ENCODE peak calls at places on chromosomes 2 and 18, in seven cellular contexts. One of them, this sample, is unnamed.

GRCh38 chr2:162938387-162938786 is 99.8 kb upstream of the KCNH7 start:
- DNase-seq in PC-9: no peak
- DNase-seq in lower lobe of right lung: no peak
- DNase-seq in body of pancreas: no peak
- DNase-seq in left lung: no peak
- DNase-seq in right lobe of liver: no peak
- DNase-seq in CD4-positive, CD25-positive, alpha-beta regulatory T cell: no peak
- DNase-seq in this sample: no peak

GRCh38 chr2:1219901-1220691 is 193.2 kb upstream of the TPO start:
- DNase-seq in PC-9: no peak
- DNase-seq in lower lobe of right lung: no peak
- DNase-seq in body of pancreas: no peak
- DNase-seq in left lung: no peak
- DNase-seq in right lobe of liver: no peak
- DNase-seq in CD4-positive, CD25-positive, alpha-beta regulatory T cell: no peak
- DNase-seq in this sample: no peak

GRCh38 chr2:144288428-144288827 is 231.5 kb downstream of the ZEB2 start:
- DNase-seq in PC-9: no peak
- DNase-seq in lower lobe of right lung: no peak
- DNase-seq in body of pancreas: no peak
- DNase-seq in left lung: no peak
- DNase-seq in right lobe of liver: no peak
- DNase-seq in CD4-positive, CD25-positive, alpha-beta regulatory T cell: no peak
- DNase-seq in this sample: no peak

GRCh38 chr18:74310411-74310810 is 5.2 kb upstream of the C18orf63 start:
- DNase-seq in PC-9: no peak
- DNase-seq in lower lobe of right lung: no peak
- DNase-seq in body of pancreas: peak
- DNase-seq in left lung: no peak
- DNase-seq in right lobe of liver: no peak
- DNase-seq in CD4-positive, CD25-positive, alpha-beta regulatory T cell: peak
- DNase-seq in this sample: peak

GRCh38 chr2:70116936-70117554 is 29.8 kb downstream of the PCBP1 start:
- DNase-seq in PC-9: no peak
- DNase-seq in lower lobe of right lung: no peak
- DNase-seq in body of pancreas: no peak
- DNase-seq in left lung: no peak
- DNase-seq in right lobe of liver: no peak
- DNase-seq in CD4-positive, CD25-positive, alpha-beta regulatory T cell: no peak
- DNase-seq in this sample: no peak

GRCh38 chr2:46410273-46411244 is 68.8 kb upstream of the TMEM247 start:
- DNase-seq in PC-9: no peak
- DNase-seq in lower lobe of right lung: peak
- DNase-seq in body of pancreas: no peak
- DNase-seq in left lung: no peak
- DNase-seq in right lobe of liver: peak
- DNase-seq in CD4-positive, CD25-positive, alpha-beta regulatory T cell: no peak
- DNase-seq in this sample: no peak

GRCh38 chr2:65273344-65273743 is 45.7 kb downstream of the ACTR2 start:
- DNase-seq in PC-9: no peak
- DNase-seq in lower lobe of right lung: no peak
- DNase-seq in body of pancreas: no peak
- DNase-seq in left lung: no peak
- DNase-seq in right lobe of liver: no peak
- DNase-seq in CD4-positive, CD25-positive, alpha-beta regulatory T cell: no peak
- DNase-seq in this sample: no peak

GRCh38 chr2:219486424-219486959 is 12.2 kb upstream of the GMPPA start:
- DNase-seq in PC-9: no peak
- DNase-seq in lower lobe of right lung: no peak
- DNase-seq in body of pancreas: no peak
- DNase-seq in left lung: no peak
- DNase-seq in right lobe of liver: no peak
- DNase-seq in CD4-positive, CD25-positive, alpha-beta regulatory T cell: no peak
- DNase-seq in this sample: no peak

GRCh38 chr18:78652001-78652545 is 327.5 kb upstream of the SALL3 start:
- DNase-seq in PC-9: no peak
- DNase-seq in lower lobe of right lung: no peak
- DNase-seq in body of pancreas: no peak
- DNase-seq in left lung: no peak
- DNase-seq in right lobe of liver: no peak
- DNase-seq in CD4-positive, CD25-positive, alpha-beta regulatory T cell: no peak
- DNase-seq in this sample: no peak

GRCh38 chr2:151178187-151178586 is 83.5 kb downstream of the RBM43 start:
- DNase-seq in PC-9: no peak
- DNase-seq in lower lobe of right lung: no peak
- DNase-seq in body of pancreas: no peak
- DNase-seq in left lung: no peak
- DNase-seq in right lobe of liver: no peak
- DNase-seq in CD4-positive, CD25-positive, alpha-beta regulatory T cell: no peak
- DNase-seq in this sample: no peak

GRCh38 chr2:157837851-157838441 is 38.2 kb downstream of the ACVR1 start:
- DNase-seq in PC-9: no peak
- DNase-seq in lower lobe of right lung: no peak
- DNase-seq in body of pancreas: peak
- DNase-seq in left lung: no peak
- DNase-seq in right lobe of liver: peak
- DNase-seq in CD4-positive, CD25-positive, alpha-beta regulatory T cell: no peak
- DNase-seq in this sample: no peak

GRCh38 chr2:15894459-15895144 is 45.7 kb upstream of the MYCN start:
- DNase-seq in PC-9: no peak
- DNase-seq in lower lobe of right lung: no peak
- DNase-seq in body of pancreas: no peak
- DNase-seq in left lung: no peak
- DNase-seq in right lobe of liver: no peak
- DNase-seq in CD4-positive, CD25-positive, alpha-beta regulatory T cell: no peak
- DNase-seq in this sample: no peak

GRCh38 chr2:147888665-147889064 is 43.8 kb downstream of the ACVR2A start:
- DNase-seq in PC-9: no peak
- DNase-seq in lower lobe of right lung: no peak
- DNase-seq in body of pancreas: no peak
- DNase-seq in left lung: no peak
- DNase-seq in right lobe of liver: no peak
- DNase-seq in CD4-positive, CD25-positive, alpha-beta regulatory T cell: no peak
- DNase-seq in this sample: no peak

GRCh38 chr2:110977388-110977787 is 143.3 kb upstream of the BCL2L11 start:
- DNase-seq in PC-9: no peak
- DNase-seq in lower lobe of right lung: no peak
- DNase-seq in body of pancreas: no peak
- DNase-seq in left lung: no peak
- DNase-seq in right lobe of liver: no peak
- DNase-seq in CD4-positive, CD25-positive, alpha-beta regulatory T cell: no peak
- DNase-seq in this sample: no peak

GRCh38 chr2:138846216-138846821 is 66.1 kb upstream of the NXPH2 start:
- DNase-seq in PC-9: peak
- DNase-seq in lower lobe of right lung: no peak
- DNase-seq in body of pancreas: no peak
- DNase-seq in left lung: no peak
- DNase-seq in right lobe of liver: no peak
- DNase-seq in CD4-positive, CD25-positive, alpha-beta regulatory T cell: peak
- DNase-seq in this sample: no peak

GRCh38 chr18:11387880-11388279 is 221.5 kb upstream of the SLC35G4 start:
- DNase-seq in PC-9: peak
- DNase-seq in lower lobe of right lung: no peak
- DNase-seq in body of pancreas: peak
- DNase-seq in left lung: no peak
- DNase-seq in right lobe of liver: peak
- DNase-seq in CD4-positive, CD25-positive, alpha-beta regulatory T cell: no peak
- DNase-seq in this sample: no peak

GRCh38 chr2:112449854-112450253 is 16.4 kb upstream of the RGPD8 start:
- DNase-seq in PC-9: no peak
- DNase-seq in lower lobe of right lung: no peak
- DNase-seq in body of pancreas: no peak
- DNase-seq in left lung: no peak
- DNase-seq in right lobe of liver: no peak
- DNase-seq in CD4-positive, CD25-positive, alpha-beta regulatory T cell: no peak
- DNase-seq in this sample: no peak

GRCh38 chr2:156630579-156631337 is 194.6 kb downstream of the GPD2 start:
- DNase-seq in PC-9: no peak
- DNase-seq in lower lobe of right lung: no peak
- DNase-seq in body of pancreas: no peak
- DNase-seq in left lung: no peak
- DNase-seq in right lobe of liver: no peak
- DNase-seq in CD4-positive, CD25-positive, alpha-beta regulatory T cell: no peak
- DNase-seq in this sample: no peak

DNA sequence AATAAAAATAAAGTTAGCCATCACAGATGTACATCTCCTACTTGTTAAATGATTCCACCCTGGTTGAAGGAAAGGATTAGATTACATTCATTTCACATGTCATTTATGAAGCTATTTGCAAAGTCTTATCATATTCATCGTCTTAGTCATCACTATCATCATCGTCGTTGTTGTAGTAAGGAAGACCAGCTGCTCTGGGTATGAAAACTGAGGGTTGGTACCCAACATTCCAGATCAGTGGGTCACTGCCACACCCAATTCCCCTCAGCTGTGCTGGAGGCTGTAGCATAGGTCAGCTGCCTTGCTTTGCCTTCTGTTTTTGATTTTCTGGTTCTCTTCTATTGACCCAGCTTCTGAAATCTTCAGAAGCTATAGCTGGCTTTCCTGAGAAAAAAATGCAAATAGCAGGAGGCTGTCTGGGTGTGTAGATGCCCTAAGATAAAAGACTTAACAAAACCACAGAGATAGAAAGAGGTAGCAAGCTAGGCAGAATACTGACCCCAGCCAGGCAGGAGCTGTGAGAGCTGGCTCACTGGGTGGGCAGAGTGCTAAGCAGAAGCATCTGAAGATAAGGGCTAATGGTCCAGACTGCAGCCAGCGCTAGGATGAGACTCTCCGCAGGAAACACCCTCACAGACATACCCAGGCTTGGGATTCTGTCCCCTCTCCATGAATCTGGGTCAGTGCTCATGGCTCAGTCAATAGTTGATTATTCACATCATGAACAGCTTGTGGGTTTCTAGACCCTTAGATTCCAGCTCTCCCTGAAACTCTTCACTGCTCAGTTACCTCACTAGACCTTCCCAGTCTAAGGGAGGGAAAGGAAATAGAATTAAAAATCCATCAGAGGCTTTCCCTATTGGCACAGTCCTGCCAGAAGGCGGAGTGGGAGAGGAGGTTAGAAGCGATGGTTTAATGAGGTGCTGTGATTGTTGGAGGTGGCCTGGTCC is 21.2 kb upstream of the CCBE1 start:
- DNase-seq in PC-9: peak
- DNase-seq in lower lobe of right lung: no peak
- DNase-seq in body of pancreas: no peak
- DNase-seq in left lung: no peak
- DNase-seq in right lobe of liver: no peak
- DNase-seq in CD4-positive, CD25-positive, alpha-beta regulatory T cell: no peak
- DNase-seq in this sample: peak
- H3K27ac ChIP-seq in PC-9: peak
- H3K27ac ChIP-seq in lower lobe of right lung: no peak
- H3K27ac ChIP-seq in body of pancreas: no peak
- H3K27ac ChIP-seq in left lung: no peak
- H3K27ac ChIP-seq in right lobe of liver: no peak
- H3K27ac ChIP-seq in CD4-positive, CD25-positive, alpha-beta regulatory T cell: no peak
- H3K27ac ChIP-seq in this sample: peak

DNA sequence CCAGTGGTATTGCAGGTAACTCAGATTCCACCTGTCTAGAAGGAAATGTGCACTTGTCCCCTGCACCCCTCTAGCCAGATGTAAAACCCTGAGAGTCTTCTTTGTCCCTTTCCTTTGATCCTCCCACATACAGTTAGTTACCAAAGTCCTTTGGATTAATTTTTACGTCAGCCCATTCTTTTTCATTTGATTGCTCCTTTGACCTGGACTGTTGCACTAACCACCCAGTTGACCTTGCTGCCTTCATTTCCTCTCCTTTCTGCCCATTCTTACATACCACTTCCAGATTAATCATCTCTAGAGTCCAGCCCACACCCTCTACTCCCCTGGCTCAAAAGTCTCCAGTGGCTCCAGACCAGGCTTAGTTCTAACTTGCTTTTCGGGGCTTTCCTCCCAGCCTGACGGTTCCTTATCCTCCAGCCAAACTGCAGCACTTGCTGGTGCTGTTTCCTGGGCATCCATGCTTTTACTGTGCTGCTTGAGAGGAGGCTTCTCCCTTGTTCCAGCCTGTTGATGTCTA is 99.3 kb downstream of the SPTBN1 start:
- DNase-seq in PC-9: no peak
- DNase-seq in lower lobe of right lung: no peak
- DNase-seq in body of pancreas: no peak
- DNase-seq in left lung: no peak
- DNase-seq in right lobe of liver: peak
- DNase-seq in CD4-positive, CD25-positive, alpha-beta regulatory T cell: no peak
- DNase-seq in this sample: no peak
- H3K27ac ChIP-seq in PC-9: peak
- H3K27ac ChIP-seq in lower lobe of right lung: peak
- H3K27ac ChIP-seq in body of pancreas: peak
- H3K27ac ChIP-seq in left lung: peak
- H3K27ac ChIP-seq in right lobe of liver: peak
- H3K27ac ChIP-seq in CD4-positive, CD25-positive, alpha-beta regulatory T cell: no peak
- H3K27ac ChIP-seq in this sample: peak

DNA sequence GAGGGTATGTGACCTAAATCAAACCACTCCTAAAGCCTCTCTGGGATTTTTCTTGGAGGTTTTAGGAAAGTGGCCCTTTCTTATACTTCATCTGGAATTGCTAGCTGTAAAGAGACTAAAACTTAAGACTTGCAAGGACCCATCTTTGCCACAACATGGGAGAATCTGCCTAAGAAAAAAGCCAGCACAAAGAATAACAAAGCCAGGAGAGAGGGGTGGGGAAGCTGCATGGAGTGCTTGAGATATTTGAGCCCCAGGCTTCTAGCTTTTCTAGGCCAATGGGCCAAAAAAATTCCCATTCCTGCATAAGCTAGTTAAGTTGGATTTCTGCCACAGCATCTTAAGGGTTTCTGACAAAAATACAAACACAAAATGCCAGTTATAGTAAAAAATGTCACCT is 38.5 kb upstream of the LYPD6 start:
- DNase-seq in PC-9: no peak
- DNase-seq in lower lobe of right lung: no peak
- DNase-seq in body of pancreas: no peak
- DNase-seq in left lung: no peak
- DNase-seq in right lobe of liver: no peak
- DNase-seq in CD4-positive, CD25-positive, alpha-beta regulatory T cell: no peak
- DNase-seq in this sample: no peak
- H3K27ac ChIP-seq in PC-9: no peak
- H3K27ac ChIP-seq in lower lobe of right lung: no peak
- H3K27ac ChIP-seq in body of pancreas: no peak
- H3K27ac ChIP-seq in left lung: no peak
- H3K27ac ChIP-seq in right lobe of liver: no peak
- H3K27ac ChIP-seq in CD4-positive, CD25-positive, alpha-beta regulatory T cell: no peak
- H3K27ac ChIP-seq in this sample: no peak

DNA sequence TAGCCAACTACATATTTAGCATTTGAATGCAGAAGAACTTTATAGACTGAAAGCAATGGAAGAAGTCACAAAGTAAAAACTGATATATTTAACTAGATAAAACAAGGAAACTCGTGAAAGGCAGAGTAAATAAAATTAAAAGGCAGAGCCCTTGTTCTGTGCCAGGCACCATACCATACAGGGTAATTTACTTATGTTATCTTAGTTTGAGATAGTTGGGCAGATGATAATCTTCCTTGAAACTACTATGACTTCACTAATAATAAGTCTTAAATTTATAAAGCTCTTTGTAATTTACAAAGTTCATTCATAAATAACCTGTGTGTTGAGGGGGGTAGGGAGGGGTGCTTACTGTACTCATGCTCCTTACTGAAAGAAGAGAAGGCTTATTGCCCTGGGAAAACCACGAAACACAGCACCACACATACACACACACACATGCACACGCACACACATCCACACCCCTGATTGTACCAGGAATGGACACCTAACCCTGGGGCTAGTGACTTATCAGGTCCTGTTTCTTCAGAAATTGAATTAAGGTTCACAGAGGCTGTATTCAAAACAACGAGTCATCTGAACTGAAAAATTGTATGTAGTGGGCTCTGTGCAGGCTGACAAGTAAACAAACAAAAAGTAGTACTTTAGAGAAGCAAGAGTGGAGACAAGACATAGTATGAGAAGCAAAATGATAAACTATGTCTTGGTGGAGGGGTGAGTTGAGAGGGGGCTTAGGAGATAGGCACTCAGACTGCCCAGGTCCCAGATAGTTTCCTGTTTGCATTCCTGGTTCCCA is 38.1 kb downstream of the AGFG1 start:
- DNase-seq in PC-9: peak
- DNase-seq in lower lobe of right lung: no peak
- DNase-seq in body of pancreas: no peak
- DNase-seq in left lung: no peak
- DNase-seq in right lobe of liver: no peak
- DNase-seq in CD4-positive, CD25-positive, alpha-beta regulatory T cell: no peak
- DNase-seq in this sample: peak
- H3K27ac ChIP-seq in PC-9: peak
- H3K27ac ChIP-seq in lower lobe of right lung: no peak
- H3K27ac ChIP-seq in body of pancreas: no peak
- H3K27ac ChIP-seq in left lung: peak
- H3K27ac ChIP-seq in right lobe of liver: no peak
- H3K27ac ChIP-seq in CD4-positive, CD25-positive, alpha-beta regulatory T cell: no peak
- H3K27ac ChIP-seq in this sample: peak